ENCODE peak calls at places on chromosome 18, in nine cellular contexts. One of them, this sample, is unnamed.

GRCh38 chr18:4854664-4855063 is 342.4 kb downstream of the AKAIN1 start:
- DNase-seq in kidney tubule cell: no peak
- DNase-seq in ACHN: no peak
- DNase-seq in T-helper 1 cell: no peak
- DNase-seq in GM03348: no peak
- DNase-seq in stimulated activated CD4-positive, alpha-beta T cell treated with anti-CD3 and anti-CD28 coated beads, Interleukin-1b, Interleukin-23, amount 100 ng/mL, for 4 hours: no peak
- DNase-seq in RWPE1: no peak
- DNase-seq in iris pigment epithelial cell: no peak
- DNase-seq in adrenal gland: no peak
- DNase-seq in this sample: no peak

GRCh38 chr18:60053747-60054304 is 154.0 kb downstream of the PMAIP1 start:
- DNase-seq in kidney tubule cell: peak
- DNase-seq in ACHN: peak
- DNase-seq in T-helper 1 cell: no peak
- DNase-seq in GM03348: peak
- DNase-seq in stimulated activated CD4-positive, alpha-beta T cell treated with anti-CD3 and anti-CD28 coated beads, Interleukin-1b, Interleukin-23, amount 100 ng/mL, for 4 hours: no peak
- DNase-seq in RWPE1: peak
- DNase-seq in iris pigment epithelial cell: peak
- DNase-seq in adrenal gland: peak
- DNase-seq in this sample: no peak

GRCh38 chr18:10085405-10085804 is 171.6 kb downstream of the VAPA start:
- DNase-seq in kidney tubule cell: no peak
- DNase-seq in ACHN: no peak
- DNase-seq in T-helper 1 cell: no peak
- DNase-seq in GM03348: no peak
- DNase-seq in stimulated activated CD4-positive, alpha-beta T cell treated with anti-CD3 and anti-CD28 coated beads, Interleukin-1b, Interleukin-23, amount 100 ng/mL, for 4 hours: no peak
- DNase-seq in RWPE1: no peak
- DNase-seq in iris pigment epithelial cell: peak
- DNase-seq in adrenal gland: no peak
- DNase-seq in this sample: no peak

GRCh38 chr18:78934551-78935225 is 44.9 kb upstream of the SALL3 start:
- DNase-seq in kidney tubule cell: no peak
- DNase-seq in ACHN: no peak
- DNase-seq in T-helper 1 cell: no peak
- DNase-seq in GM03348: no peak
- DNase-seq in stimulated activated CD4-positive, alpha-beta T cell treated with anti-CD3 and anti-CD28 coated beads, Interleukin-1b, Interleukin-23, amount 100 ng/mL, for 4 hours: no peak
- DNase-seq in RWPE1: no peak
- DNase-seq in iris pigment epithelial cell: no peak
- DNase-seq in adrenal gland: no peak
- DNase-seq in this sample: no peak

GRCh38 chr18:57771183-57771582 is 31.9 kb downstream of the ATP8B1 start:
- DNase-seq in kidney tubule cell: peak
- DNase-seq in ACHN: no peak
- DNase-seq in T-helper 1 cell: no peak
- DNase-seq in GM03348: no peak
- DNase-seq in stimulated activated CD4-positive, alpha-beta T cell treated with anti-CD3 and anti-CD28 coated beads, Interleukin-1b, Interleukin-23, amount 100 ng/mL, for 4 hours: no peak
- DNase-seq in RWPE1: peak
- DNase-seq in iris pigment epithelial cell: no peak
- DNase-seq in adrenal gland: no peak
- DNase-seq in this sample: no peak

GRCh38 chr18:48139427-48140347 is 209.2 kb upstream of the SMAD2 start:
- DNase-seq in kidney tubule cell: no peak
- DNase-seq in ACHN: no peak
- DNase-seq in T-helper 1 cell: no peak
- DNase-seq in GM03348: no peak
- DNase-seq in stimulated activated CD4-positive, alpha-beta T cell treated with anti-CD3 and anti-CD28 coated beads, Interleukin-1b, Interleukin-23, amount 100 ng/mL, for 4 hours: no peak
- DNase-seq in RWPE1: no peak
- DNase-seq in iris pigment epithelial cell: no peak
- DNase-seq in adrenal gland: peak
- DNase-seq in this sample: no peak

GRCh38 chr18:26657618-26658581 is 109.5 kb upstream of the KCTD1 start:
- DNase-seq in kidney tubule cell: peak
- DNase-seq in ACHN: peak
- DNase-seq in T-helper 1 cell: no peak
- DNase-seq in GM03348: no peak
- DNase-seq in stimulated activated CD4-positive, alpha-beta T cell treated with anti-CD3 and anti-CD28 coated beads, Interleukin-1b, Interleukin-23, amount 100 ng/mL, for 4 hours: no peak
- DNase-seq in RWPE1: no peak
- DNase-seq in iris pigment epithelial cell: no peak
- DNase-seq in adrenal gland: no peak
- DNase-seq in this sample: no peak

GRCh38 chr18:75656035-75656434 is 228.5 kb upstream of the SMIM21 start:
- DNase-seq in kidney tubule cell: no peak
- DNase-seq in ACHN: no peak
- DNase-seq in T-helper 1 cell: no peak
- DNase-seq in GM03348: no peak
- DNase-seq in stimulated activated CD4-positive, alpha-beta T cell treated with anti-CD3 and anti-CD28 coated beads, Interleukin-1b, Interleukin-23, amount 100 ng/mL, for 4 hours: no peak
- DNase-seq in RWPE1: no peak
- DNase-seq in iris pigment epithelial cell: no peak
- DNase-seq in adrenal gland: no peak
- DNase-seq in this sample: no peak

This sample was measured in D721Med.